ENCODE peak calls at places on chromosomes 2 and 18, in seven cellular contexts. O is NCI-H1105 treated with DMSO at 0.1 percent for 48 hours, W is HEK293T, N is KBM-7, S is cardiac septum, K is RPMI8226, R is AG08396. C is an unnamed sample.

GRCh38 chr2:208820289-208820688 is 413.7 kb downstream of the PTH2R start:
- DNase-seq in O (peak), W (no peak), N (peak), S (no peak), K (peak), R (no peak), C (peak)

GRCh38 chr2:204749319-204749718 is 204.0 kb downstream of the PARD3B start:
- DNase-seq in O (no peak), W (no peak), N (no peak), S (no peak), K (no peak), R (peak), C (peak)

GRCh38 chr2:15892575-15892974 is 47.8 kb upstream of the MYCN start:
- DNase-seq in O (no peak), W (no peak), N (no peak), S (no peak), K (no peak), R (no peak), C (no peak)

GRCh38 chr2:70986499-70987189 is 8.0 kb downstream of the TEX261 start:
- DNase-seq in O (no peak), W (no peak), N (no peak), S (peak), K (no peak), R (no peak), C (no peak)

GRCh38 chr2:219368690-219369108 is 19.0 kb downstream of the DNPEP start:
- DNase-seq in O (no peak), W (no peak), N (no peak), S (no peak), K (no peak), R (peak), C (peak)

GRCh38 chr2:191347881-191348280 is 102.7 kb downstream of the MYO1B start:
- DNase-seq in O (no peak), W (no peak), N (no peak), S (no peak), K (no peak), R (no peak), C (no peak)

GRCh38 chr2:237669628-237670351 is 42.4 kb downstream of the LRRFIP1 start:
- DNase-seq in O (peak), W (peak), N (peak), S (peak), K (no peak), R (peak), C (peak)

GRCh38 chr2:46719499-46719898 is 196.1 kb downstream of the MCFD2 start:
- DNase-seq in O (no peak), W (no peak), N (no peak), S (no peak), K (no peak), R (no peak), C (peak)

GRCh38 chr2:43348904-43349725 is 122.7 kb upstream of the ZFP36L2 start:
- DNase-seq in O (no peak), W (no peak), N (no peak), S (no peak), K (no peak), R (no peak), C (no peak)

GRCh38 chr18:75482880-75483279 is 55.4 kb upstream of the SMIM21 start:
- DNase-seq in O (no peak), W (no peak), N (no peak), S (no peak), K (no peak), R (no peak), C (peak)

GRCh38 chr18:63317982-63318881 is 1.3 kb downstream of the BCL2 start:
- DNase-seq in O (peak), W (no peak), N (peak), S (peak), K (peak), R (peak), C (no peak)

GRCh38 chr18:49161627-49162026 is 210.9 kb upstream of the SMAD7 start:
- DNase-seq in O (no peak), W (no peak), N (no peak), S (no peak), K (no peak), R (peak), C (peak)

GRCh38 chr2:199470672-199471442 is 13.1 kb upstream of the SATB2 start:
- DNase-seq in O (no peak), W (no peak), N (no peak), S (no peak), K (no peak), R (no peak), C (no peak)

GRCh38 chr2:210524533-210524932 is 31.9 kb upstream of the CPS1 start:
- DNase-seq in O (no peak), W (no peak), N (no peak), S (no peak), K (no peak), R (no peak), C (no peak)

GRCh38 chr18:49884959-49885358 is 71.6 kb upstream of the ACAA2 start:
- DNase-seq in O (no peak), W (no peak), N (no peak), S (no peak), K (no peak), R (no peak), C (peak)

GRCh38 chr2:119137502-119137901 is 21.0 kb downstream of the C1QL2 start:
- DNase-seq in O (no peak), W (no peak), N (no peak), S (no peak), K (no peak), R (no peak), C (no peak)

GRCh38 chr18:55265916-55266488 is 306.7 kb upstream of the CCDC68 start:
- DNase-seq in O (no peak), W (no peak), N (peak), S (no peak), K (no peak), R (no peak), C (peak)

GRCh38 chr2:193580176-193580950 is 1385.6 kb upstream of the TMEFF2 start:
- DNase-seq in O (no peak), W (no peak), N (no peak), S (no peak), K (no peak), R (no peak), C (no peak)

GRCh38 chr18:2526320-2526719 is 45.0 kb downstream of the METTL4 start:
- DNase-seq in O (no peak), W (no peak), N (no peak), S (no peak), K (no peak), R (no peak), C (peak)

GRCh38 chr18:72652990-72653593 is 109.0 kb upstream of the CBLN2 start:
- DNase-seq in O (no peak), W (peak), N (peak), S (no peak), K (peak), R (peak), C (peak)

GRCh38 chr18:31720867-31721266 is 36.5 kb upstream of the B4GALT6 start:
- DNase-seq in O (no peak), W (no peak), N (no peak), S (no peak), K (no peak), R (no peak), C (peak)

GRCh38 chr2:108069515-108070310 is 83.4 kb downstream of the SLC5A7 start:
- DNase-seq in O (no peak), W (peak), N (no peak), S (no peak), K (no peak), R (no peak), C (no peak)

GRCh38 chr2:132595186-132595585 is 74.8 kb downstream of the LYPD1 start:
- DNase-seq in O (no peak), W (no peak), N (no peak), S (no peak), K (no peak), R (no peak), C (no peak)

GRCh38 chr2:54012538-54013141 is 41.8 kb upstream of the PSME4 start:
- DNase-seq in O (no peak), W (no peak), N (no peak), S (no peak), K (no peak), R (no peak), C (no peak)

GRCh38 chr18:58288922-58289797 is 245.1 kb downstream of the NEDD4L start:
- DNase-seq in O (no peak), W (no peak), N (no peak), S (no peak), K (no peak), R (no peak), C (peak)

GRCh38 chr18:48545690-48546365 is 7.0 kb downstream of the CTIF start:
- DNase-seq in O (no peak), W (no peak), N (peak), S (peak), K (no peak), R (peak), C (peak)